ENCODE peak calls at places on chromosomes 7 and 10, in ten cellular contexts. J is thoracic aorta; H is prostate gland; W is gastrocnemius medialis; Y is K562; Q is CD8-positive, alpha-beta T cell; N is colonic mucosa; Z is lower lobe of right lung; O is mesenchymal stem cell; E is Peyer's patch. K is an unnamed sample. For H3K9me3, the result is how much of the 10 kb centered on the place peaks cover.

GRCh38 chr7:99393363-99394187 is 14.8 kb downstream of the PDAP1 start:
- DNase-seq in J (no peak), H (peak), W (no peak), Y (peak), Q (no peak), N (no peak), Z (no peak), O (no peak), E (peak), K (no peak)

GRCh38 chr7:93475811-93476210 is 98.7 kb downstream of the CALCR start:
- DNase-seq in J (no peak), H (no peak), W (no peak), Y (no peak), Q (no peak), N (no peak), Z (no peak), O (no peak), E (no peak), K (no peak)

GRCh38 chr10:48366261-48366660 is 59.8 kb downstream of the MAPK8 start:
- DNase-seq in J (no peak), H (no peak), W (no peak), Y (no peak), Q (no peak), N (no peak), Z (no peak), O (no peak), E (no peak), K (no peak)

GRCh38 chr7:54705436-54705835 is 53.6 kb downstream of the SEC61G start:
- DNase-seq in J (no peak), H (no peak), W (no peak), Y (no peak), Q (no peak), N (no peak), Z (no peak), O (no peak), E (no peak), K (no peak)

GRCh38 chr7:124856299-124856888 is 73.2 kb downstream of the POT1 start:
- DNase-seq in J (no peak), H (no peak), W (no peak), Y (peak), Q (no peak), N (no peak), Z (no peak), O (peak), E (no peak), K (no peak)

GRCh38 chr7:116736927-116737715 is 65.1 kb downstream of the MET start:
- DNase-seq in J (no peak), H (no peak), W (no peak), Y (no peak), Q (no peak), N (no peak), Z (no peak), O (peak), E (no peak), K (no peak)

GRCh38 chr10:10589540-10589939 is 428.1 kb upstream of the CELF2 start:
- DNase-seq in J (no peak), H (no peak), W (peak), Y (no peak), Q (no peak), N (no peak), Z (no peak), O (peak), E (no peak), K (no peak)

GRCh38 chr7:28315565-28316420 is 96.5 kb upstream of the CREB5 start:
- DNase-seq in J (no peak), H (peak), W (no peak), Y (no peak), Q (no peak), N (no peak), Z (no peak), O (peak), E (no peak), K (no peak)

GRCh38 chr7:39432807-39433416 is 133.3 kb upstream of the YAE1 start:
- DNase-seq in J (no peak), H (no peak), W (no peak), Y (no peak), Q (no peak), N (no peak), Z (no peak), O (no peak), E (no peak), K (no peak)

GRCh38 chr7:128936798-128937197 is 929 bp upstream of the IRF5 start:
- DNase-seq in J (no peak), H (no peak), W (no peak), Y (no peak), Q (no peak), N (no peak), Z (no peak), O (no peak), E (no peak), K (no peak)

GRCh38 chr7:69482676-69483075 is 115.6 kb upstream of the AUTS2 start:
- DNase-seq in J (no peak), H (no peak), W (no peak), Y (no peak), Q (no peak), N (no peak), Z (no peak), O (no peak), E (no peak), K (no peak)

GRCh38 chr10:102780246-102780645 is 36.5 kb downstream of the WBP1L start:
- DNase-seq in J (no peak), H (no peak), W (no peak), Y (no peak), Q (no peak), N (no peak), Z (no peak), O (no peak), E (no peak), K (no peak)

GRCh38 chr7:38398725-38399321 is 125.4 kb upstream of the TARP start:
- DNase-seq in J (no peak), H (peak), W (no peak), Y (peak), Q (peak), N (peak), Z (peak), O (peak), E (peak), K (peak)

GRCh38 chr10:94299417-94299816 is 63.3 kb downstream of the NOC3L start:
- DNase-seq in J (no peak), H (no peak), W (no peak), Y (peak), Q (no peak), N (no peak), Z (no peak), O (peak), E (no peak), K (no peak)

GRCh38 chr7:138963675-138964074 is 17.5 kb downstream of the KIAA1549 start:
- DNase-seq in J (no peak), H (no peak), W (no peak), Y (no peak), Q (no peak), N (no peak), Z (no peak), O (no peak), E (no peak), K (no peak)

GRCh38 chr10:29306688-29307087 is 17.8 kb downstream of the LYZL1 start:
- DNase-seq in J (no peak), H (no peak), W (no peak), Y (no peak), Q (no peak), N (no peak), Z (peak), O (no peak), E (no peak), K (no peak)

GRCh38 chr10:51035344-51035743 is 38.9 kb upstream of the PRKG1 start:
- DNase-seq in J (no peak), H (no peak), W (no peak), Y (no peak), Q (no peak), N (no peak), Z (no peak), O (no peak), E (no peak), K (no peak)

GRCh38 chr7:154795014-154795413 is 207.9 kb downstream of the PAXIP1 start:
- DNase-seq in J (no peak), H (no peak), W (no peak), Y (no peak), Q (no peak), N (no peak), Z (no peak), O (no peak), E (no peak), K (no peak)

GRCh38 chr7:6558837-6559236 is 7.6 kb upstream of the GRID2IP start:
- DNase-seq in J (no peak), H (no peak), W (no peak), Y (peak), Q (no peak), N (peak), Z (no peak), O (peak), E (peak), K (no peak)

GRCh38 chr7:99860281-99861127 is 16.3 kb downstream of the OR2AE1 start:
- DNase-seq in J (peak), H (peak), W (peak), Y (no peak), Q (no peak), N (no peak), Z (no peak), O (no peak), E (no peak), K (no peak)

GRCh38 chr7:128030263-128030998 is 806 bp downstream of the LRRC4 start:
- DNase-seq in J (no peak), H (no peak), W (no peak), Y (no peak), Q (no peak), N (no peak), Z (no peak), O (no peak), E (no peak), K (no peak)

GRCh38 chr7:8322667-8323066 is 60.7 kb upstream of the ICA1 start:
- DNase-seq in J (no peak), H (no peak), W (no peak), Y (no peak), Q (no peak), N (no peak), Z (no peak), O (no peak), E (no peak), K (no peak)

GRCh38 chr7:88401009-88401623 is 94.4 kb upstream of the STEAP4 start:
- DNase-seq in J (no peak), H (no peak), W (no peak), Y (peak), Q (no peak), N (no peak), Z (no peak), O (no peak), E (no peak), K (no peak)

GRCh38 chr10:126433351-126433750 is 45.1 kb upstream of the ADAM12 start:
- DNase-seq in J (no peak), H (no peak), W (no peak), Y (no peak), Q (no peak), N (no peak), Z (no peak), O (peak), E (no peak), K (no peak)

GRCh38 chr10:91681361-91682276 is 48.7 kb upstream of the PPP1R3C start:
- DNase-seq in J (no peak), H (no peak), W (no peak), Y (no peak), Q (no peak), N (no peak), Z (no peak), O (no peak), E (no peak), K (no peak)

GRCh38 chr10:126272526-126272925 is 115.8 kb downstream of the ADAM12 start:
- DNase-seq in J (no peak), H (no peak), W (no peak), Y (no peak), Q (no peak), N (no peak), Z (no peak), O (no peak), E (no peak), K (no peak)

GRCh38 chr7:30791126-30791525 is 19.9 kb downstream of the MINDY4 start:
- DNase-seq in J (no peak), H (no peak), W (no peak), Y (peak), Q (no peak), N (no peak), Z (no peak), O (no peak), E (no peak), K (no peak)

GRCh38 chr10:11447571-11447970 is 163.9 kb downstream of the USP6NL start:
- DNase-seq in J (no peak), H (no peak), W (no peak), Y (no peak), Q (no peak), N (no peak), Z (no peak), O (no peak), E (no peak), K (no peak)

GRCh38 chr7:27198138-27198841 is 1.6 kb downstream of the HOXA13 start:
- DNase-seq in J (no peak), H (peak), W (no peak), Y (no peak), Q (no peak), N (peak), Z (no peak), O (no peak), E (no peak), K (no peak)

GRCh38 chr7:20786421-20786778 is 286 bp downstream of the SP8 start:
- DNase-seq in J (no peak), H (no peak), W (no peak), Y (peak), Q (no peak), N (peak), Z (no peak), O (no peak), E (no peak), K (no peak)

GRCh38 chr7:135768990-135769389 is 20.4 kb upstream of the FAM180A start:
- DNase-seq in J (no peak), H (no peak), W (no peak), Y (no peak), Q (no peak), N (no peak), Z (no peak), O (no peak), E (no peak), K (no peak)

GRCh38 chr10:30238836-30239235 is 110.2 kb downstream of the MTPAP start:
- DNase-seq in J (no peak), H (no peak), W (no peak), Y (no peak), Q (no peak), N (no peak), Z (no peak), O (no peak), E (no peak), K (no peak)

GRCh38 chr7:40019558-40019957 is 69.5 kb downstream of the CDK13 start:
- DNase-seq in J (no peak), H (no peak), W (no peak), Y (no peak), Q (no peak), N (no peak), Z (no peak), O (no peak), E (no peak), K (no peak)

GRCh38 chr7:73742753-73743641 is 4.4 kb upstream of the ABHD11 start:
- DNase-seq in J (no peak), H (peak), W (no peak), Y (no peak), Q (no peak), N (peak), Z (peak), O (peak), E (peak), K (no peak)

GRCh38 chr10:558891-559766 is 130.3 kb downstream of the DIP2C start:
- DNase-seq in J (no peak), H (no peak), W (no peak), Y (no peak), Q (no peak), N (no peak), Z (no peak), O (no peak), E (no peak), K (no peak)

GRCh38 chr10:18563003-18563726 is 88.2 kb downstream of the NSUN6 start:
- DNase-seq in J (no peak), H (no peak), W (no peak), Y (no peak), Q (no peak), N (no peak), Z (no peak), O (no peak), E (no peak), K (no peak)

GRCh38 chr10:18565006-18565405 is 86.4 kb downstream of the NSUN6 start:
- DNase-seq in J (no peak), H (no peak), W (no peak), Y (no peak), Q (no peak), N (no peak), Z (no peak), O (no peak), E (no peak), K (no peak)

GRCh38 chr10:18566177-18566576 is 85.2 kb downstream of the NSUN6 start:
- DNase-seq in J (no peak), H (no peak), W (no peak), Y (no peak), Q (no peak), N (no peak), Z (no peak), O (no peak), E (no peak), K (no peak)

GRCh38 chr10:18557960-18558359 is 93.4 kb downstream of the NSUN6 start:
- DNase-seq in J (no peak), H (no peak), W (no peak), Y (no peak), Q (no peak), N (no peak), Z (no peak), O (no peak), E (no peak), K (no peak)

GRCh38 chr10:18561861-18562551 is 89.4 kb downstream of the NSUN6 start:
- DNase-seq in J (no peak), H (no peak), W (no peak), Y (no peak), Q (no peak), N (no peak), Z (no peak), O (no peak), E (no peak), K (no peak)
- H3K9me3 ChIP-seq in J (under half), H (under half), W (under half), Y (under half), Q (under half), N (under half), Z (under half), O (half or more), E (under half), K (under half)

GRCh38 chr7:472640-472957 is 47.0 kb downstream of the PDGFA start:
- DNase-seq in J (no peak), H (no peak), W (no peak), Y (no peak), Q (no peak), N (no peak), Z (no peak), O (no peak), E (no peak), K (no peak)
- H3K27ac ChIP-seq in J (peak), H (peak), W (peak), Y (peak), Q (no peak), N (no peak), Z (no peak), O (no peak), E (peak), K (no peak)

DNA sequence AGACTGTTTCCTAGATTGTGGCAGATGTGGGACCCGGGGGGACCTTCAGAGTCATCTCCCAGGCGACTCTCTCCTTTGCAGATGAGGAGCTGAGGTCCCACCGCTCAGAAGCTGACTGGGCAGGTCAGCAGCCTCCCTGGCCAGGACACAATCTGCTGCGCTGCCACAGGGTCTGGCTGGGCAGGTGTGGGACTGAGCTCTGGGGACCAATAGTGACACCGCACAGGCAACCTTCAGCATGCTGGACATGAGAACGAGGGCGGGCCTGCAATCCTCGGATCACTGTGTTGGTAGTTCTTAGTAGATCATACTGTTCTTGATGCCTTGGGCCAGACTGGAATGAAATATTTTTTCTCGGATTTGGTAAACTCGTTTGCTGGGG is 20.5 kb upstream of the CRYGN start:
- DNase-seq in J (no peak), H (no peak), W (peak), Y (no peak), Q (no peak), N (no peak), Z (no peak), O (no peak), E (peak), K (no peak)
- H3K9me3 ChIP-seq in J (under half), H (under half), W (under half), Y (under half), Q (under half), N (under half), Z (under half), O (under half), E (under half), K (under half)

GRCh38 chr10:119243478-119243877 is 36.1 kb downstream of the GRK5 start:
- DNase-seq in J (no peak), H (no peak), W (no peak), Y (no peak), Q (no peak), N (no peak), Z (no peak), O (peak), E (no peak), K (no peak)
- H3K27ac ChIP-seq in J (peak), H (no peak), W (no peak), Y (no peak), Q (no peak), N (no peak), Z (peak), O (no peak), E (no peak), K (no peak)

DNA sequence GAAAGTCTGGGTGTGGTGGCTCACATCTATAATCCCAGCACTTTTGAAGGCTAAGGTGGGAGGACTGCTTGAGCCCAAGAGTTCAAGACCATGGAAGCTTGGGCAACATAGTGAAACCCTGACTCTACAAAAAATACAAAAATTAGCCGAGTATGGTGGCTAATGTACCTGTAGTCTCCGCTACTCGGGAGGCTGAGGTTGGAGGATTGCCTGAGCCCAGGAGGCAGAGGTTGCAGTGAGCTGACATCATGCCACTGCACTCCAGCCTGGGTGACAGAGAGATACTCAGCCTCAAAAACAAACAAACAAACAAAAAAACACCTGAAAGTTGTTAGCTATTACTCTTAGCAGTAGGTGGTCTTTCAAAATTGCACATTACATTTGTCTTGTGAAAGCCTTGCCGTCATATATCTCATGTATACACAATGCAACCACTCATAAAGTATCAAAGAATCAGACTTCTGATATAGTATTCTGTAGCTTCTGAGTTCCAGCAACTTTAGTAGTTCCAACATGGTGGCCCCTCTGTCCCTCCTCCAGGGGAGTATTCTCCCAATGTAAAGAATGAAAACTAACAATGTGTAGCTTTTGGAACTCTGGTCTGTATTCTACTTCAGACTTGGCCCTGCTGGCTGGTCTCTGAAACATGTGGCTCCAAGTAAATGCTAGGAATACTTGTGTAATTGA is 101.5 kb downstream of the ZNF92 start:
- DNase-seq in J (no peak), H (no peak), W (no peak), Y (no peak), Q (no peak), N (no peak), Z (no peak), O (no peak), E (peak), K (no peak)
- H3K9me3 ChIP-seq in J (under half), H (under half), W (under half), Y (under half), Q (under half), N (under half), Z (under half), O (under half), E (under half), K (under half)

GRCh38 chr10:69459893-69460575 is 8.8 kb downstream of the TSPAN15 start:
- DNase-seq in J (no peak), H (no peak), W (no peak), Y (no peak), Q (no peak), N (no peak), Z (no peak), O (no peak), E (no peak), K (no peak)

GRCh38 chr10:69456880-69457693 is 5.8 kb downstream of the TSPAN15 start:
- DNase-seq in J (no peak), H (no peak), W (peak), Y (no peak), Q (no peak), N (no peak), Z (no peak), O (peak), E (no peak), K (no peak)

GRCh38 chr10:69457771-69458237 is 6.5 kb downstream of the TSPAN15 start:
- DNase-seq in J (no peak), H (no peak), W (no peak), Y (no peak), Q (no peak), N (no peak), Z (no peak), O (no peak), E (no peak), K (no peak)

GRCh38 chr10:69459101-69459805 is 8.0 kb downstream of the TSPAN15 start:
- DNase-seq in J (no peak), H (no peak), W (no peak), Y (no peak), Q (no peak), N (no peak), Z (no peak), O (no peak), E (no peak), K (no peak)

GRCh38 chr10:69458426-69459100 is 7.3 kb downstream of the TSPAN15 start:
- DNase-seq in J (no peak), H (peak), W (no peak), Y (no peak), Q (no peak), N (peak), Z (peak), O (no peak), E (no peak), K (no peak)
- H3K27ac ChIP-seq in J (no peak), H (peak), W (peak), Y (peak), Q (no peak), N (peak), Z (peak), O (no peak), E (peak), K (no peak)

GRCh38 chr7:157839226-157839625 is 502.4 kb downstream of the DNAJB6 start:
- DNase-seq in J (no peak), H (no peak), W (no peak), Y (no peak), Q (no peak), N (no peak), Z (no peak), O (no peak), E (no peak), K (no peak)
- H3K9me3 ChIP-seq in J (under half), H (under half), W (under half), Y (under half), Q (under half), N (under half), Z (under half), O (under half), E (under half), K (under half)

GRCh38 chr10:130020651-130021372 is 56.7 kb upstream of the EBF3 start:
- DNase-seq in J (no peak), H (no peak), W (no peak), Y (no peak), Q (peak), N (no peak), Z (no peak), O (no peak), E (no peak), K (no peak)
- H3K27ac ChIP-seq in J (no peak), H (no peak), W (no peak), Y (no peak), Q (no peak), N (no peak), Z (no peak), O (no peak), E (no peak), K (no peak)